ENCODE peak calls at places on chromosomes 4 and X, in nine cellular contexts. One of them, this sample, is unnamed.

GRCh38 chr4:152063301-152064235 is 302.8 kb upstream of the GATB start:
- DNase-seq in HepG2: no peak
- DNase-seq in suprapubic skin: peak; percentile 70
- DNase-seq in tibial nerve: no peak
- DNase-seq in H1: no peak
- DNase-seq in sigmoid colon: no peak
- DNase-seq in stomach: peak; percentile 34
- DNase-seq in A549: no peak
- DNase-seq in ovary: no peak
- DNase-seq in this sample: peak; percentile 48

GRCh38 chr4:27123769-27124124 is 263.1 kb downstream of the STIM2 start:
- DNase-seq in HepG2: no peak
- DNase-seq in tibial nerve: no peak
- DNase-seq in suprapubic skin: no peak
- DNase-seq in A549: no peak
- DNase-seq in sigmoid colon: no peak
- DNase-seq in stomach: no peak
- DNase-seq in H1: no peak
- DNase-seq in ovary: no peak
- DNase-seq in this sample: no peak

GRCh38 chr4:966266-967112 is 6.9 kb downstream of the DGKQ start:
- DNase-seq in ovary: no peak
- DNase-seq in suprapubic skin: no peak
- DNase-seq in stomach: no peak
- DNase-seq in H1: no peak
- DNase-seq in A549: no peak
- DNase-seq in HepG2: no peak
- DNase-seq in sigmoid colon: no peak
- DNase-seq in tibial nerve: no peak
- DNase-seq in this sample: no peak

GRCh38 chr4:48109413-48110263 is 24.4 kb downstream of the TXK start:
- DNase-seq in H1: no peak
- DNase-seq in sigmoid colon: no peak
- DNase-seq in stomach: no peak
- DNase-seq in ovary: no peak
- DNase-seq in suprapubic skin: no peak
- DNase-seq in tibial nerve: no peak
- DNase-seq in HepG2: peak; percentile 62
- DNase-seq in A549: peak; percentile 33
- DNase-seq in this sample: no peak

GRCh38 chrX:103148075-103148474 is 55.1 kb upstream of the NXF3 start:
- DNase-seq in stomach: no peak
- DNase-seq in H1: no peak
- DNase-seq in A549: no peak
- DNase-seq in HepG2: no peak
- DNase-seq in sigmoid colon: no peak
- DNase-seq in tibial nerve: no peak
- DNase-seq in suprapubic skin: no peak
- DNase-seq in ovary: no peak
- DNase-seq in this sample: no peak

GRCh38 chr4:139453041-139453370 is 915 bp upstream of the RAB33B start:
- DNase-seq in stomach: no peak
- DNase-seq in A549: peak; percentile 70
- DNase-seq in suprapubic skin: no peak
- DNase-seq in tibial nerve: no peak
- DNase-seq in ovary: no peak
- DNase-seq in sigmoid colon: no peak
- DNase-seq in H1: no peak
- DNase-seq in HepG2: peak; percentile 88
- DNase-seq in this sample: peak; percentile 69

GRCh38 chr4:112348488-112349158 is 51.5 kb downstream of the ALPK1 start:
- DNase-seq in ovary: no peak
- DNase-seq in suprapubic skin: peak; percentile 74
- DNase-seq in stomach: no peak
- DNase-seq in tibial nerve: no peak
- DNase-seq in H1: no peak
- DNase-seq in HepG2: peak; percentile 65
- DNase-seq in sigmoid colon: no peak
- DNase-seq in A549: peak; percentile 17
- DNase-seq in this sample: no peak

GRCh38 chrX:22314211-22314610 is 41.5 kb downstream of the CBLL2 start:
- DNase-seq in H1: no peak
- DNase-seq in suprapubic skin: no peak
- DNase-seq in ovary: no peak
- DNase-seq in stomach: no peak
- DNase-seq in tibial nerve: no peak
- DNase-seq in A549: no peak
- DNase-seq in HepG2: no peak
- DNase-seq in sigmoid colon: no peak
- DNase-seq in this sample: no peak

GRCh38 chrX:50211510-50211909 is 6.9 kb downstream of the CCNB3 start:
- DNase-seq in A549: no peak
- DNase-seq in sigmoid colon: no peak
- DNase-seq in H1: no peak
- DNase-seq in tibial nerve: no peak
- DNase-seq in suprapubic skin: no peak
- DNase-seq in stomach: no peak
- DNase-seq in HepG2: no peak
- DNase-seq in ovary: no peak
- DNase-seq in this sample: no peak

GRCh38 chr4:23747131-23747752 is 142.6 kb downstream of the PPARGC1A start:
- DNase-seq in suprapubic skin: no peak
- DNase-seq in A549: no peak
- DNase-seq in sigmoid colon: no peak
- DNase-seq in HepG2: no peak
- DNase-seq in H1: no peak
- DNase-seq in ovary: no peak
- DNase-seq in tibial nerve: no peak
- DNase-seq in stomach: peak; percentile 26
- DNase-seq in this sample: peak; percentile 81

DNA sequence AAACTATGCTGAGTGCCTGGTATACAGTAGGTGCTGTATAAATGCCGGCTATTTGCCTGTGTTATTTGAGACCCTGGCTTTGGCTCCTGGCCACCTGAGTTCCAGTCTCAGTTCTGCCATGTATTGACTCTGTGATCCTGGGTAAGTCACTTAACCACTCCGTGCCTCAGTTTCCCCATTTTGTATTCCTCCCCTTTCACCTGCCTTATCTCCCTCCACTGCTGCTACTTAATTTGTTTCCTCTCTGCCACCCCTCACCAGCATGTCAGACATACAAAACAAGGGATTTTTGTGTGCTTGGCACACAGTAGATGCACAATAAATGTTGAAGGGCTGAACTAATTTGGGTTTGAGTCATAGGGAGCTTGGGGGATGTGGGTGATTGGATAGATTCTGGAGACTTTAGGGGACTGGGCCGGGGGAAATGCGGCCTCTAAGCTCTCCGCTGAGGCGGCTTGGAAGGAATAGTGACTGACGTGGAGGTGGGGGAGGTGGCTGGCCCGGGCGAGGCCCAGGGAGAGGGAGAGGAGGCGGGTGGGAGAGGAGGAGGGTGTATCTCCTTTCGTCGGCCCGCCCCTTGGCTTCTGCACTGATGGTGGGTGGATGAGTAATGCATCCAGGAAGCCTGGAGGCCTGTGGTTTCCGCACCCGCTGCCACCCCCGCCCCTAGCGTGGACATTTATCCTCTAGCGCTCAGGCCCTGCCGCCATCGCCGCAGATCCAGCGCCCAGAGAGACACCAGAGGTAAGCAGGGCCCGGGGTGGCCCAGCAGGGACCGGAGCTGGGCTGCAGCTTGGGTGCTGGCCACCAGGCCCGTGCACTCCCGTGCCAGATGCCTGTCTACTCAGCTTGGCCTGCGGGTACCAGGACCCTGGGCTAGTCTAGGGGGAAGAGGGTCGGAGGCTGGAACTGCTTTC is at the start of gene TIMP1:
- DNase-seq in stomach: peak; percentile 71
- DNase-seq in ovary: peak; percentile 91
- DNase-seq in sigmoid colon: peak; percentile 97
- DNase-seq in tibial nerve: peak; percentile 79
- DNase-seq in HepG2: peak; percentile 63
- DNase-seq in suprapubic skin: peak; percentile 93
- DNase-seq in A549: peak; percentile 81
- DNase-seq in H1: no peak
- DNase-seq in this sample: peak; percentile 82
- TF ChIP-seq POLR2A in stomach: no peak
- TF ChIP-seq POLR2A in ovary: peak; percentile 68
- TF ChIP-seq POLR2A in sigmoid colon: no peak
- TF ChIP-seq POLR2A in tibial nerve: no peak
- TF ChIP-seq POLR2A in HepG2: no peak
- TF ChIP-seq POLR2A in suprapubic skin: peak; percentile 51
- TF ChIP-seq POLR2A in A549: peak; percentile 59
- TF ChIP-seq POLR2A in H1: no peak
- TF ChIP-seq POLR2A in this sample: no peak

GRCh38 chr4:174494731-174495130 is 27.6 kb downstream of the HPGD start:
- DNase-seq in HepG2: no peak
- DNase-seq in ovary: no peak
- DNase-seq in H1: no peak
- DNase-seq in tibial nerve: no peak
- DNase-seq in suprapubic skin: no peak
- DNase-seq in stomach: no peak
- DNase-seq in sigmoid colon: no peak
- DNase-seq in A549: no peak
- DNase-seq in this sample: no peak
- H3K4me1 ChIP-seq in HepG2: no peaks in the 10 kb centered on the region
- H3K4me1 ChIP-seq in ovary: no peaks in the 10 kb centered on the region
- H3K4me1 ChIP-seq in H1: no peaks in the 10 kb centered on the region
- H3K4me1 ChIP-seq in tibial nerve: no peaks in the 10 kb centered on the region
- H3K4me1 ChIP-seq in suprapubic skin: no peaks in the 10 kb centered on the region
- H3K4me1 ChIP-seq in stomach: peaks cover 29% of the 10 kb centered on the region
- H3K4me1 ChIP-seq in sigmoid colon: peaks cover 31% of the 10 kb centered on the region
- H3K4me1 ChIP-seq in A549: peaks cover 50% of the 10 kb centered on the region
- H3K4me1 ChIP-seq in this sample: peaks cover 14% of the 10 kb centered on the region

GRCh38 chr4:14842964-14843630 is 159.2 kb upstream of the CPEB2 start:
- DNase-seq in H1: no peak
- DNase-seq in A549: no peak
- DNase-seq in HepG2: no peak
- DNase-seq in stomach: no peak
- DNase-seq in sigmoid colon: no peak
- DNase-seq in ovary: no peak
- DNase-seq in suprapubic skin: no peak
- DNase-seq in tibial nerve: no peak
- DNase-seq in this sample: no peak

GRCh38 chr4:14850374-14851097 is 151.7 kb upstream of the CPEB2 start:
- DNase-seq in A549: no peak
- DNase-seq in ovary: no peak
- DNase-seq in H1: no peak
- DNase-seq in HepG2: no peak
- DNase-seq in suprapubic skin: no peak
- DNase-seq in tibial nerve: no peak
- DNase-seq in sigmoid colon: no peak
- DNase-seq in stomach: no peak
- DNase-seq in this sample: no peak

GRCh38 chr4:14844059-14844458 is 158.2 kb upstream of the CPEB2 start:
- DNase-seq in stomach: no peak
- DNase-seq in ovary: no peak
- DNase-seq in suprapubic skin: no peak
- DNase-seq in HepG2: no peak
- DNase-seq in H1: no peak
- DNase-seq in A549: no peak
- DNase-seq in tibial nerve: no peak
- DNase-seq in sigmoid colon: no peak
- DNase-seq in this sample: no peak

GRCh38 chr4:14853186-14853946 is 148.9 kb upstream of the CPEB2 start:
- DNase-seq in stomach: no peak
- DNase-seq in ovary: no peak
- DNase-seq in tibial nerve: no peak
- DNase-seq in sigmoid colon: no peak
- DNase-seq in A549: no peak
- DNase-seq in suprapubic skin: no peak
- DNase-seq in H1: no peak
- DNase-seq in HepG2: no peak
- DNase-seq in this sample: no peak

DNA sequence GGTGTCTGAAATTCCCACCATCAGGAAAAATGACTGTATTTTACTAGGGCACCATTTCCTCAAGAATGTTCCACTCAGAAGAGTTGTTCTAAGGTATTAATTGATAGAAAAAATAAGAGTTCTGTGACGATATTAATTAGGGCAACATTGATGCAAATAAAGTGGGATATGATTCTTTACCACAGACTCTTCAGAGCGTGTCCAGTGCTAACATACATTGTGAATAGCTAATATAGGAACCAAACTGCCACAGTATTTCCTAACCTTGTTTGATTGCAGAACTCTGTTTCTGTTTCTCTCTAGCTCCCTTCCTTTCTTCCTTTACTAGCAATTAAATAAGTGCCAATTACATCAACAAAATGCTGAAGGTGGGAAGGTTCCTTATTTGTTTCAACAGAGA is 154.1 kb upstream of the CPEB2 start:
- DNase-seq in A549: no peak
- DNase-seq in tibial nerve: no peak
- DNase-seq in sigmoid colon: no peak
- DNase-seq in HepG2: no peak
- DNase-seq in ovary: no peak
- DNase-seq in H1: no peak
- DNase-seq in suprapubic skin: no peak
- DNase-seq in stomach: no peak
- DNase-seq in this sample: no peak
- TF ChIP-seq EP300 in A549: no peak
- TF ChIP-seq EP300 in tibial nerve: no peak
- TF ChIP-seq EP300 in sigmoid colon: no peak
- TF ChIP-seq EP300 in HepG2: no peak
- TF ChIP-seq EP300 in ovary: no peak
- TF ChIP-seq EP300 in H1: no peak
- TF ChIP-seq EP300 in suprapubic skin: no peak
- TF ChIP-seq EP300 in stomach: no peak
- TF ChIP-seq EP300 in this sample: no peak

DNA sequence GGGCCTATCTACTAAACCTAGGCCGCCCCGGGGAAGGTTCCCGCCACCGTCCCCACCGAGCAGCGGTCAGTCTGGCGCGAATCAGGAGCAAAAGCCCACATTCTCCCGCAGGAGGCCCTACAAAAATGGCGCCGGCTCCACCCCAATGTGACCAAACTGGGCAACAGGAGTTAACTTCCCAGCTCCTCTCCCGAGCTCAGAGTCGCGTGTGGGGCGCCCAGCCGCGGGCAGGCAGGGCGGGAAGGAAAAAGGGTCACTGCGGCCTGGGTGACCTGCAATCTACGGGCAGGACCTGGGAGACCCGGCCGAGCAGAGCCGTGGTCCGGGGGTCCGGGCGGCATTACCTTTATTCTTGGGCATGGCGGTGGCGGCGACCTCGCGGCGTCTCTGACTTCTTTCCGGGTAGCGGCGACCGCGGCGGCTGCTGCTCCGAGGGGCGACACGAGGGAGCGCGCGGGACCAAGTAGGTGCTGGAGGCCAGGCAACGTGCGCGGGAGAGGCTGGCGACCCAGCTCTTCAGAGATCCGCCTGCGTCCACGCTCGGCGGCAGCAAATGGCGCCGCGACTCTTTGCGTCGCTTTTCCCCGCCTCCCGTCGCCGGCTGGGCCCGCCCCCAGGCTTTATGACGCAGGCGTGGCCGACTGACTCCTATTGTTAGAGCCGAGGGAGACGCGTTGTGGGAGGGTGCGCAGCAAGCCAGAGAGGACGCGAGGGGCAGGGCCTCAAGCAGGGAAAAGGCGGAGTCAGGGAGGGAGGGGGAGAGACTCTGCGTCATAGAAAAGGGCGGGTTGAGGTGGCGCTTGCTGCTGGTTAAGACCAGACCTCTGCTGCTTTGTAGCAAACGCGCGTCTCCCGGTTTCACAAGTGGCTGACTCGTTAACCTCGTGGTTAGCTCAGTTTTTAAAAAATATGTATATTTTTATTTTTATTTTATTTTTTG is at the start of gene EIF1AX:
- DNase-seq in tibial nerve: peak; percentile 93
- DNase-seq in HepG2: peak; percentile 92
- DNase-seq in suprapubic skin: peak; percentile 100
- DNase-seq in ovary: peak; percentile 99
- DNase-seq in A549: peak; percentile 62
- DNase-seq in stomach: peak; percentile 99
- DNase-seq in sigmoid colon: peak; percentile 100
- DNase-seq in H1: peak; percentile 90
- DNase-seq in this sample: peak; percentile 99
- TF ChIP-seq POLR2A in tibial nerve: peak; percentile 84
- TF ChIP-seq POLR2A in HepG2: peak; percentile 73
- TF ChIP-seq POLR2A in suprapubic skin: peak; percentile 94
- TF ChIP-seq POLR2A in ovary: peak; percentile 96
- TF ChIP-seq POLR2A in A549: peak; percentile 47
- TF ChIP-seq POLR2A in stomach: no peak
- TF ChIP-seq POLR2A in sigmoid colon: peak; percentile 91
- TF ChIP-seq POLR2A in H1: no peak
- TF ChIP-seq POLR2A in this sample: peak; percentile 92

This sample was measured in transverse colon.